ENCODE peak calls at places on chromosomes 11 and 22, in six cellular contexts. One of them, this sample, is unnamed.

GRCh38 chr11:1064167-1064566 is 10.5 kb upstream of the MUC2 start:
- DNase-seq in fibroblast of pulmonary artery: no peak
- DNase-seq in KBM-7: peak; percentile 56
- DNase-seq in NCI-H748 treated with DMSO at 0.1 percent for 48 hours: no peak
- DNase-seq in activated naive CD4-positive, alpha-beta T cell: no peak
- DNase-seq in Calu3: no peak
- DNase-seq in this sample: no peak

GRCh38 chr11:59179121-59179520 is 7.2 kb downstream of the DTX4 start:
- DNase-seq in KBM-7: no peak
- DNase-seq in activated naive CD4-positive, alpha-beta T cell: no peak
- DNase-seq in Calu3: no peak
- DNase-seq in NCI-H748 treated with DMSO at 0.1 percent for 48 hours: no peak
- DNase-seq in fibroblast of pulmonary artery: no peak
- DNase-seq in this sample: no peak

GRCh38 chr11:112878228-112878627 is 83.0 kb upstream of the NCAM1 start:
- DNase-seq in fibroblast of pulmonary artery: no peak
- DNase-seq in Calu3: no peak
- DNase-seq in activated naive CD4-positive, alpha-beta T cell: no peak
- DNase-seq in KBM-7: no peak
- DNase-seq in NCI-H748 treated with DMSO at 0.1 percent for 48 hours: no peak
- DNase-seq in this sample: no peak

GRCh38 chr11:75403037-75403436 is 3.7 kb downstream of the RPS3 start:
- DNase-seq in Calu3: no peak
- DNase-seq in NCI-H748 treated with DMSO at 0.1 percent for 48 hours: no peak
- DNase-seq in fibroblast of pulmonary artery: no peak
- DNase-seq in activated naive CD4-positive, alpha-beta T cell: no peak
- DNase-seq in KBM-7: no peak
- DNase-seq in this sample: no peak

GRCh38 chr11:80122211-80122610 is 681.4 kb upstream of the TENM4 start:
- DNase-seq in KBM-7: no peak
- DNase-seq in fibroblast of pulmonary artery: no peak
- DNase-seq in Calu3: no peak
- DNase-seq in NCI-H748 treated with DMSO at 0.1 percent for 48 hours: no peak
- DNase-seq in activated naive CD4-positive, alpha-beta T cell: no peak
- DNase-seq in this sample: no peak

GRCh38 chr11:60168306-60168705 is 14.6 kb downstream of the MS4A6A start:
- DNase-seq in fibroblast of pulmonary artery: no peak
- DNase-seq in NCI-H748 treated with DMSO at 0.1 percent for 48 hours: peak; percentile 10
- DNase-seq in KBM-7: no peak
- DNase-seq in activated naive CD4-positive, alpha-beta T cell: no peak
- DNase-seq in Calu3: peak; percentile 58
- DNase-seq in this sample: no peak

GRCh38 chr11:9740202-9740881 is 76.5 kb downstream of the SWAP70 start:
- DNase-seq in fibroblast of pulmonary artery: no peak
- DNase-seq in activated naive CD4-positive, alpha-beta T cell: no peak
- DNase-seq in NCI-H748 treated with DMSO at 0.1 percent for 48 hours: no peak
- DNase-seq in Calu3: no peak
- DNase-seq in KBM-7: no peak
- DNase-seq in this sample: no peak

GRCh38 chr11:10301656-10302293 is 3.1 kb upstream of the ADM start:
- DNase-seq in fibroblast of pulmonary artery: peak; percentile 72
- DNase-seq in Calu3: no peak
- DNase-seq in NCI-H748 treated with DMSO at 0.1 percent for 48 hours: no peak
- DNase-seq in activated naive CD4-positive, alpha-beta T cell: no peak
- DNase-seq in KBM-7: no peak
- DNase-seq in this sample: no peak

GRCh38 chr11:70716986-70717775 is 318.9 kb downstream of the CTTN start:
- DNase-seq in KBM-7: peak; percentile 13
- DNase-seq in NCI-H748 treated with DMSO at 0.1 percent for 48 hours: no peak
- DNase-seq in activated naive CD4-positive, alpha-beta T cell: no peak
- DNase-seq in fibroblast of pulmonary artery: no peak
- DNase-seq in Calu3: no peak
- DNase-seq in this sample: no peak

GRCh38 chr11:46238967-46239800 is 38.3 kb upstream of the CREB3L1 start:
- DNase-seq in NCI-H748 treated with DMSO at 0.1 percent for 48 hours: peak; percentile 81
- DNase-seq in activated naive CD4-positive, alpha-beta T cell: peak; percentile 78
- DNase-seq in KBM-7: peak; percentile 92
- DNase-seq in fibroblast of pulmonary artery: peak; percentile 90
- DNase-seq in Calu3: peak; percentile 88
- DNase-seq in this sample: no peak

GRCh38 chr11:106172389-106172991 is 95.0 kb downstream of the AASDHPPT start:
- DNase-seq in NCI-H748 treated with DMSO at 0.1 percent for 48 hours: peak; percentile 12
- DNase-seq in KBM-7: no peak
- DNase-seq in fibroblast of pulmonary artery: no peak
- DNase-seq in Calu3: no peak
- DNase-seq in activated naive CD4-positive, alpha-beta T cell: no peak
- DNase-seq in this sample: no peak

GRCh38 chr11:61629082-61629481 is 48.2 kb upstream of the SYT7 start:
- DNase-seq in KBM-7: no peak
- DNase-seq in activated naive CD4-positive, alpha-beta T cell: no peak
- DNase-seq in fibroblast of pulmonary artery: no peak
- DNase-seq in Calu3: no peak
- DNase-seq in NCI-H748 treated with DMSO at 0.1 percent for 48 hours: no peak
- DNase-seq in this sample: no peak

GRCh38 chr11:62149986-62150886 is 26.4 kb downstream of the INCENP start:
- DNase-seq in Calu3: no peak
- DNase-seq in NCI-H748 treated with DMSO at 0.1 percent for 48 hours: no peak
- DNase-seq in fibroblast of pulmonary artery: no peak
- DNase-seq in activated naive CD4-positive, alpha-beta T cell: no peak
- DNase-seq in KBM-7: no peak
- DNase-seq in this sample: no peak

GRCh38 chr22:44351685-44352377 is 39.1 kb upstream of the SHISAL1 start:
- DNase-seq in activated naive CD4-positive, alpha-beta T cell: no peak
- DNase-seq in fibroblast of pulmonary artery: peak; percentile 92
- DNase-seq in Calu3: peak; percentile 67
- DNase-seq in NCI-H748 treated with DMSO at 0.1 percent for 48 hours: no peak
- DNase-seq in KBM-7: no peak
- DNase-seq in this sample: no peak

GRCh38 chr11:1639102-1639620 is 9.6 kb downstream of the KRTAP5-5 start:
- DNase-seq in KBM-7: peak; percentile 13
- DNase-seq in Calu3: no peak
- DNase-seq in fibroblast of pulmonary artery: no peak
- DNase-seq in NCI-H748 treated with DMSO at 0.1 percent for 48 hours: peak; percentile 99
- DNase-seq in activated naive CD4-positive, alpha-beta T cell: no peak
- DNase-seq in this sample: no peak

GRCh38 chr11:74453373-74453975 is 13.9 kb downstream of the KCNE3 start:
- DNase-seq in Calu3: peak; percentile 78
- DNase-seq in KBM-7: peak; percentile 72
- DNase-seq in NCI-H748 treated with DMSO at 0.1 percent for 48 hours: peak; percentile 26
- DNase-seq in activated naive CD4-positive, alpha-beta T cell: peak; percentile 36
- DNase-seq in fibroblast of pulmonary artery: peak; percentile 79
- DNase-seq in this sample: peak; percentile 26

GRCh38 chr22:27934069-27934468 is 15.0 kb upstream of the PITPNB start:
- DNase-seq in NCI-H748 treated with DMSO at 0.1 percent for 48 hours: no peak
- DNase-seq in activated naive CD4-positive, alpha-beta T cell: no peak
- DNase-seq in fibroblast of pulmonary artery: no peak
- DNase-seq in Calu3: no peak
- DNase-seq in KBM-7: no peak
- DNase-seq in this sample: no peak